ENCODE peak calls at places on chromosome 2, in ten cellular contexts. K is heart left ventricle; Y is CD8-positive, alpha-beta memory T cell; D is effector memory CD4-positive, alpha-beta T cell; O is mammary epithelial cell; H is fibroblast of lung; A is AG04450; R is HepG2; F is IMR-90; E is tibial artery. W is an unnamed sample.

GRCh38 chr2:127943186-127943585 is 57.4 kb upstream of the AMMECR1L start:
- DNase-seq in A (no peak), F (peak; percentile 33), H (no peak), K (no peak), R (no peak), Y (no peak), D (no peak), O (no peak), E (no peak), W (no peak)

GRCh38 chr2:66428986-66429612 is 5.8 kb upstream of the MEIS1 start:
- DNase-seq in F (peak; percentile 79), K (no peak), R (peak; percentile 61), D (no peak), H (peak; percentile 80), Y (no peak), O (peak; percentile 41), E (no peak), A (no peak), W (no peak)

GRCh38 chr2:36562973-36563532 is 34.9 kb downstream of the FEZ2 start:
- DNase-seq in E (no peak), A (no peak), H (peak; percentile 72), Y (no peak), R (peak; percentile 56), K (no peak), F (peak; percentile 50), D (no peak), O (peak; percentile 44), W (peak; percentile 71)

GRCh38 chr2:70613510-70613909 is 59.9 kb upstream of the TGFA start:
- DNase-seq in O (no peak), A (no peak), H (no peak), E (no peak), D (no peak), R (no peak), Y (no peak), F (no peak), K (no peak), W (no peak)

GRCh38 chr2:165113414-165113813 is 90.4 kb downstream of the SCN3A start:
- DNase-seq in A (peak; percentile 13), H (peak; percentile 34), Y (no peak), E (no peak), D (no peak), O (no peak), F (peak; percentile 58), R (no peak), K (no peak), W (no peak)

GRCh38 chr2:168773719-168774521 is 28.5 kb upstream of the NOSTRIN start:
- DNase-seq in D (no peak), K (peak; percentile 55), H (peak; percentile 76), O (peak; percentile 40), Y (no peak), A (peak; percentile 24), F (peak; percentile 67), R (peak; percentile 71), E (no peak), W (peak; percentile 80)

GRCh38 chr2:127853667-127854066 is 4.3 kb downstream of the POLR2D start:
- DNase-seq in A (no peak), Y (no peak), D (no peak), E (no peak), H (no peak), R (no peak), F (peak; percentile 49), K (no peak), O (peak; percentile 70), W (no peak)

GRCh38 chr2:45607701-45608100 is 3.4 kb downstream of the SRBD1 start:
- DNase-seq in Y (no peak), H (no peak), E (no peak), R (peak; percentile 45), A (no peak), O (no peak), K (no peak), D (no peak), F (no peak), W (no peak)

GRCh38 chr2:169397697-169398096 is 35.4 kb upstream of the LRP2 start:
- DNase-seq in A (no peak), O (no peak), F (no peak), R (no peak), K (no peak), D (no peak), H (peak; percentile 11), Y (no peak), E (no peak), W (no peak)

GRCh38 chr2:103161456-103162289 is 399.8 kb downstream of the TMEM182 start:
- DNase-seq in R (peak; percentile 62), F (peak; percentile 30), K (no peak), H (peak; percentile 57), A (no peak), O (peak; percentile 22), D (no peak), Y (no peak), E (no peak), W (no peak)

GRCh38 chr2:181678033-181678586 is 2.2 kb downstream of the NEUROD1 start:
- DNase-seq in E (no peak), K (peak; percentile 65), R (peak; percentile 45), O (peak; percentile 59), A (peak; percentile 50), D (no peak), H (peak; percentile 86), Y (peak; percentile 41), F (peak; percentile 78), W (peak; percentile 49)

GRCh38 chr2:232053777-232054176 is 92.3 kb downstream of the DIS3L2 start:
- DNase-seq in H (no peak), F (no peak), Y (no peak), A (no peak), R (no peak), E (no peak), D (no peak), O (no peak), K (no peak), W (no peak)

GRCh38 chr2:232061265-232061664 is 99.8 kb downstream of the DIS3L2 start:
- DNase-seq in O (peak; percentile 70), H (no peak), K (no peak), A (no peak), F (no peak), E (no peak), Y (no peak), R (no peak), D (no peak), W (no peak)

GRCh38 chr2:232058063-232058877 is 96.8 kb downstream of the DIS3L2 start:
- DNase-seq in A (no peak), E (no peak), H (no peak), D (no peak), O (no peak), F (no peak), Y (no peak), K (no peak), R (no peak), W (no peak)
- H3K9me3 ChIP-seq in A (no peaks in the 10 kb centered on the region), E (no peaks in the 10 kb centered on the region), H (no peaks in the 10 kb centered on the region), D (no peaks in the 10 kb centered on the region), O (no peaks in the 10 kb centered on the region), F (no peaks in the 10 kb centered on the region), Y (no peaks in the 10 kb centered on the region), K (no peaks in the 10 kb centered on the region), R (no peaks in the 10 kb centered on the region), W (no peaks in the 10 kb centered on the region)

GRCh38 chr2:217886720-217887309 is 116.0 kb downstream of the TNS1 start:
- DNase-seq in F (peak; percentile 73), H (peak; percentile 75), D (peak; percentile 1), A (peak; percentile 55), R (peak; percentile 79), E (peak; percentile 86), Y (peak; percentile 24), O (peak; percentile 52), K (peak; percentile 77), W (peak; percentile 86)
- H3K4me3 ChIP-seq in F (no peak overlapping the region), H (no peak overlapping the region), D (no peak overlapping the region), A (no peak overlapping the region), R (no peak overlapping the region), E (no peak overlapping the region), Y (no peak overlapping the region), O (no peak overlapping the region), K (no peak overlapping the region), W (no peak overlapping the region)

GRCh38 chr2:132462242-132462641 is 45.6 kb downstream of the GPR39 start:
- DNase-seq in K (no peak), O (no peak), Y (no peak), R (no peak), A (no peak), E (no peak), F (no peak), H (no peak), D (no peak), W (no peak)
- H3K9me3 ChIP-seq in K (peaks cover 27% of the 10 kb centered on the region), O (peaks cover 61% of the 10 kb centered on the region), Y (peaks cover 8% of the 10 kb centered on the region), R (peaks cover 91% of the 10 kb centered on the region), A (peaks cover 27% of the 10 kb centered on the region), E (peaks cover 15% of the 10 kb centered on the region), F (peaks cover 10% of the 10 kb centered on the region), H (no peaks in the 10 kb centered on the region), D (no peaks in the 10 kb centered on the region), W (no peaks in the 10 kb centered on the region)

GRCh38 chr2:175567435-175568061 is 386.0 kb upstream of the ATP5MC3 start:
- DNase-seq in D (no peak), E (no peak), O (no peak), F (no peak), K (no peak), H (no peak), R (no peak), A (no peak), Y (no peak), W (no peak)
- H3K4me3 ChIP-seq in D (no peak overlapping the region), E (no peak overlapping the region), O (no peak overlapping the region), F (no peak overlapping the region), K (no peak overlapping the region), H (no peak overlapping the region), R (no peak overlapping the region), A (no peak overlapping the region), Y (no peak overlapping the region), W (peak overlapping the region; percentile 2)

GRCh38 chr2:190999949-191000665 is 13.9 kb downstream of the STAT1 start:
- DNase-seq in K (no peak), E (no peak), A (no peak), H (no peak), F (no peak), R (no peak), Y (no peak), O (no peak), D (no peak), W (no peak)

GRCh38 chr2:190996947-190997346 is 17.0 kb downstream of the STAT1 start:
- DNase-seq in Y (no peak), D (no peak), A (no peak), F (no peak), H (no peak), K (no peak), O (no peak), E (no peak), R (no peak), W (no peak)

GRCh38 chr2:190996338-190996946 is 17.5 kb downstream of the STAT1 start:
- DNase-seq in K (no peak), R (peak; percentile 70), F (peak; percentile 34), O (no peak), H (peak; percentile 42), Y (peak; percentile 31), E (no peak), A (no peak), D (peak; percentile 18), W (no peak)

GRCh38 chr2:190999058-190999457 is 14.9 kb downstream of the STAT1 start:
- DNase-seq in H (no peak), E (no peak), O (no peak), Y (no peak), K (no peak), R (no peak), F (no peak), A (no peak), D (no peak), W (no peak)

DNA sequence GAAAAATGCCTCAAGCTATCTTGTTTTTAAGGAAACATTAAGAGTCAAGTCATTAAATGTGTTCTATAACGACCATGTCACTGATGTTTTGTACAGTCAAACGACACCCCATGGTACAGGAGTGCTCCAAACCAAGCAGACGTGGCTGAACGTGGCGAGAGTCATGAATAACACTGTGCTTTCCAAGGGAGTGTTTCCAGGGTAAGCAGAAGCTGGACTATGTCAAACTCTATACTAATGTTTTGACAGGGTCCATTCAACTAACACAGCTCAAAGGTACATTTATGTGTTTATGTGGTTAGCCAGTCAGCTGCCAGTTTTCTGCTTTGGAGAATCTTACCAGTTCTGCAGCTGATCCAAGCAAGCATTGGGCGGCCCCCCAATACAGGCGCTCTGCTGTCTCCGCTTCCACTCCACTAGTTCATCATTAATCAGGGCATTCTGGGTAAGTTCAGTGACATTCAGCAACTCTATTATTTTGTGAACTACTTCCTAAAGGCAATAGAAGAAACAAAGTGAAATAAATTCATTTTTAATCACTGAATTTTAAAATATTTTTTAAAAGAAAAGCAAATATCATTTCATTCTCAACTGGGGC is 16.4 kb downstream of the STAT1 start:
- DNase-seq in F (no peak), D (no peak), H (peak; percentile 50), E (no peak), R (no peak), A (no peak), O (no peak), K (no peak), Y (no peak), W (no peak)
- H3K9me3 ChIP-seq in F (no peaks in the 10 kb centered on the region), D (no peaks in the 10 kb centered on the region), H (no peaks in the 10 kb centered on the region), E (no peaks in the 10 kb centered on the region), R (no peaks in the 10 kb centered on the region), A (no peaks in the 10 kb centered on the region), O (no peaks in the 10 kb centered on the region), K (no peaks in the 10 kb centered on the region), Y (no peaks in the 10 kb centered on the region), W (no peaks in the 10 kb centered on the region)